ENCODE peak calls at places on chromosomes 7 and 10, in eight cellular contexts. One of them, this sample, is unnamed.

GRCh38 chr7:43119371-43120069 is 7.1 kb downstream of the HECW1 start:
- DNase-seq in heart left ventricle: no peak
- DNase-seq in CD8-positive, alpha-beta memory T cell: no peak
- DNase-seq in HL-60: no peak
- DNase-seq in colonic mucosa: no peak
- DNase-seq in BJ: peak
- DNase-seq in ascending aorta: no peak
- DNase-seq in adipocyte: peak
- DNase-seq in this sample: peak

GRCh38 chr7:3011211-3011852 is 32.3 kb downstream of the CARD11 start:
- DNase-seq in heart left ventricle: no peak
- DNase-seq in CD8-positive, alpha-beta memory T cell: no peak
- DNase-seq in HL-60: no peak
- DNase-seq in colonic mucosa: no peak
- DNase-seq in BJ: no peak
- DNase-seq in ascending aorta: no peak
- DNase-seq in adipocyte: no peak
- DNase-seq in this sample: no peak

GRCh38 chr10:124917168-124917938 is 24.6 kb upstream of the ZRANB1 start:
- DNase-seq in heart left ventricle: peak
- DNase-seq in CD8-positive, alpha-beta memory T cell: peak
- DNase-seq in HL-60: no peak
- DNase-seq in colonic mucosa: peak
- DNase-seq in BJ: no peak
- DNase-seq in ascending aorta: peak
- DNase-seq in adipocyte: peak
- DNase-seq in this sample: no peak

GRCh38 chr7:86926732-86927131 is 132.7 kb downstream of the ELAPOR2 start:
- DNase-seq in heart left ventricle: no peak
- DNase-seq in CD8-positive, alpha-beta memory T cell: peak
- DNase-seq in HL-60: no peak
- DNase-seq in colonic mucosa: peak
- DNase-seq in BJ: no peak
- DNase-seq in ascending aorta: no peak
- DNase-seq in adipocyte: peak
- DNase-seq in this sample: peak

GRCh38 chr7:73869011-73869785 is 8.2 kb downstream of the TMEM270 start:
- DNase-seq in heart left ventricle: no peak
- DNase-seq in CD8-positive, alpha-beta memory T cell: no peak
- DNase-seq in HL-60: no peak
- DNase-seq in colonic mucosa: no peak
- DNase-seq in BJ: no peak
- DNase-seq in ascending aorta: peak
- DNase-seq in adipocyte: no peak
- DNase-seq in this sample: no peak

GRCh38 chr7:113730309-113730955 is 188.4 kb downstream of the PPP1R3A start:
- DNase-seq in heart left ventricle: no peak
- DNase-seq in CD8-positive, alpha-beta memory T cell: no peak
- DNase-seq in HL-60: no peak
- DNase-seq in colonic mucosa: no peak
- DNase-seq in BJ: no peak
- DNase-seq in ascending aorta: no peak
- DNase-seq in adipocyte: peak
- DNase-seq in this sample: peak

GRCh38 chr10:29321656-29322055 is 32.8 kb downstream of the LYZL1 start:
- DNase-seq in heart left ventricle: no peak
- DNase-seq in CD8-positive, alpha-beta memory T cell: no peak
- DNase-seq in HL-60: no peak
- DNase-seq in colonic mucosa: no peak
- DNase-seq in BJ: no peak
- DNase-seq in ascending aorta: no peak
- DNase-seq in adipocyte: no peak
- DNase-seq in this sample: no peak

GRCh38 chr7:151125835-151126481 is 39.7 kb downstream of the AGAP3 start:
- DNase-seq in heart left ventricle: no peak
- DNase-seq in CD8-positive, alpha-beta memory T cell: no peak
- DNase-seq in HL-60: no peak
- DNase-seq in colonic mucosa: peak
- DNase-seq in BJ: no peak
- DNase-seq in ascending aorta: no peak
- DNase-seq in adipocyte: no peak
- DNase-seq in this sample: no peak

GRCh38 chr7:106285801-106286492 is 1.2 kb upstream of the NAMPT start:
- DNase-seq in heart left ventricle: no peak
- DNase-seq in CD8-positive, alpha-beta memory T cell: no peak
- DNase-seq in HL-60: no peak
- DNase-seq in colonic mucosa: no peak
- DNase-seq in BJ: no peak
- DNase-seq in ascending aorta: no peak
- DNase-seq in adipocyte: peak
- DNase-seq in this sample: no peak

GRCh38 chr7:35355911-35356310 is 102.0 kb upstream of the TBX20 start:
- DNase-seq in heart left ventricle: no peak
- DNase-seq in CD8-positive, alpha-beta memory T cell: no peak
- DNase-seq in HL-60: no peak
- DNase-seq in colonic mucosa: no peak
- DNase-seq in BJ: no peak
- DNase-seq in ascending aorta: no peak
- DNase-seq in adipocyte: no peak
- DNase-seq in this sample: no peak

GRCh38 chr7:32891046-32891799 is at the start of gene KBTBD2:
- DNase-seq in heart left ventricle: peak
- DNase-seq in CD8-positive, alpha-beta memory T cell: peak
- DNase-seq in HL-60: peak
- DNase-seq in colonic mucosa: peak
- DNase-seq in BJ: no peak
- DNase-seq in ascending aorta: peak
- DNase-seq in adipocyte: peak
- DNase-seq in this sample: no peak

GRCh38 chr10:17146888-17147287 is 17.3 kb upstream of the CUBN start:
- DNase-seq in heart left ventricle: no peak
- DNase-seq in CD8-positive, alpha-beta memory T cell: no peak
- DNase-seq in HL-60: no peak
- DNase-seq in colonic mucosa: no peak
- DNase-seq in BJ: no peak
- DNase-seq in ascending aorta: no peak
- DNase-seq in adipocyte: no peak
- DNase-seq in this sample: no peak

GRCh38 chr10:67943917-67944316 is 59.5 kb downstream of the SIRT1 start:
- DNase-seq in heart left ventricle: no peak
- DNase-seq in CD8-positive, alpha-beta memory T cell: no peak
- DNase-seq in HL-60: no peak
- DNase-seq in colonic mucosa: no peak
- DNase-seq in BJ: no peak
- DNase-seq in ascending aorta: no peak
- DNase-seq in adipocyte: no peak
- DNase-seq in this sample: no peak

GRCh38 chr7:102215281-102215680 is 71.4 kb upstream of the SH2B2 start:
- DNase-seq in heart left ventricle: no peak
- DNase-seq in CD8-positive, alpha-beta memory T cell: no peak
- DNase-seq in HL-60: no peak
- DNase-seq in colonic mucosa: no peak
- DNase-seq in BJ: no peak
- DNase-seq in ascending aorta: no peak
- DNase-seq in adipocyte: no peak
- DNase-seq in this sample: no peak

GRCh38 chr7:19351756-19352155 is 206.5 kb upstream of the FERD3L start:
- DNase-seq in heart left ventricle: no peak
- DNase-seq in CD8-positive, alpha-beta memory T cell: no peak
- DNase-seq in HL-60: no peak
- DNase-seq in colonic mucosa: no peak
- DNase-seq in BJ: no peak
- DNase-seq in ascending aorta: no peak
- DNase-seq in adipocyte: no peak
- DNase-seq in this sample: no peak

GRCh38 chr7:99840136-99840869 is 12.5 kb downstream of the CYP3A43 start:
- DNase-seq in heart left ventricle: no peak
- DNase-seq in CD8-positive, alpha-beta memory T cell: no peak
- DNase-seq in HL-60: no peak
- DNase-seq in colonic mucosa: no peak
- DNase-seq in BJ: no peak
- DNase-seq in ascending aorta: no peak
- DNase-seq in adipocyte: no peak
- DNase-seq in this sample: no peak

GRCh38 chr10:128044961-128045832 is 81.0 kb downstream of the MKI67 start:
- DNase-seq in heart left ventricle: peak
- DNase-seq in CD8-positive, alpha-beta memory T cell: no peak
- DNase-seq in HL-60: no peak
- DNase-seq in colonic mucosa: no peak
- DNase-seq in BJ: no peak
- DNase-seq in ascending aorta: no peak
- DNase-seq in adipocyte: no peak
- DNase-seq in this sample: no peak

GRCh38 chr10:14125564-14125963 is 205.2 kb downstream of the FRMD4A start:
- DNase-seq in heart left ventricle: no peak
- DNase-seq in CD8-positive, alpha-beta memory T cell: no peak
- DNase-seq in HL-60: no peak
- DNase-seq in colonic mucosa: no peak
- DNase-seq in BJ: no peak
- DNase-seq in ascending aorta: no peak
- DNase-seq in adipocyte: no peak
- DNase-seq in this sample: no peak

GRCh38 chr7:151814400-151814914 is 62.5 kb downstream of the PRKAG2 start:
- DNase-seq in heart left ventricle: peak
- DNase-seq in CD8-positive, alpha-beta memory T cell: no peak
- DNase-seq in HL-60: no peak
- DNase-seq in colonic mucosa: no peak
- DNase-seq in BJ: no peak
- DNase-seq in ascending aorta: no peak
- DNase-seq in adipocyte: peak
- DNase-seq in this sample: no peak

GRCh38 chr7:69403169-69403568 is 195.1 kb upstream of the AUTS2 start:
- DNase-seq in heart left ventricle: no peak
- DNase-seq in CD8-positive, alpha-beta memory T cell: no peak
- DNase-seq in HL-60: no peak
- DNase-seq in colonic mucosa: no peak
- DNase-seq in BJ: no peak
- DNase-seq in ascending aorta: no peak
- DNase-seq in adipocyte: no peak
- DNase-seq in this sample: no peak

GRCh38 chr10:106958591-106959328 is 205.7 kb downstream of the SORCS1 start:
- DNase-seq in heart left ventricle: no peak
- DNase-seq in CD8-positive, alpha-beta memory T cell: no peak
- DNase-seq in HL-60: no peak
- DNase-seq in colonic mucosa: no peak
- DNase-seq in BJ: no peak
- DNase-seq in ascending aorta: no peak
- DNase-seq in adipocyte: no peak
- DNase-seq in this sample: no peak

GRCh38 chr7:1920266-1920681 is 250.2 kb downstream of the ELFN1 start:
- DNase-seq in heart left ventricle: peak
- DNase-seq in CD8-positive, alpha-beta memory T cell: peak
- DNase-seq in HL-60: peak
- DNase-seq in colonic mucosa: no peak
- DNase-seq in BJ: no peak
- DNase-seq in ascending aorta: no peak
- DNase-seq in adipocyte: no peak
- DNase-seq in this sample: no peak
- H3K4me3 ChIP-seq in heart left ventricle: no peak
- H3K4me3 ChIP-seq in CD8-positive, alpha-beta memory T cell: peak
- H3K4me3 ChIP-seq in HL-60: no peak
- H3K4me3 ChIP-seq in colonic mucosa: no peak
- H3K4me3 ChIP-seq in BJ: no peak
- H3K4me3 ChIP-seq in ascending aorta: no peak
- H3K4me3 ChIP-seq in adipocyte: no peak
- H3K4me3 ChIP-seq in this sample: no peak

GRCh38 chr7:66505009-66505408 is 123.7 kb upstream of the KCTD7 start:
- DNase-seq in heart left ventricle: no peak
- DNase-seq in CD8-positive, alpha-beta memory T cell: no peak
- DNase-seq in HL-60: no peak
- DNase-seq in colonic mucosa: no peak
- DNase-seq in BJ: no peak
- DNase-seq in ascending aorta: no peak
- DNase-seq in adipocyte: no peak
- DNase-seq in this sample: no peak

GRCh38 chr7:66507764-66508296 is 120.9 kb upstream of the KCTD7 start:
- DNase-seq in heart left ventricle: peak
- DNase-seq in CD8-positive, alpha-beta memory T cell: no peak
- DNase-seq in HL-60: no peak
- DNase-seq in colonic mucosa: no peak
- DNase-seq in BJ: no peak
- DNase-seq in ascending aorta: no peak
- DNase-seq in adipocyte: no peak
- DNase-seq in this sample: no peak

GRCh38 chr7:66503551-66504031 is 125.1 kb upstream of the KCTD7 start:
- DNase-seq in heart left ventricle: peak
- DNase-seq in CD8-positive, alpha-beta memory T cell: no peak
- DNase-seq in HL-60: no peak
- DNase-seq in colonic mucosa: no peak
- DNase-seq in BJ: no peak
- DNase-seq in ascending aorta: no peak
- DNase-seq in adipocyte: no peak
- DNase-seq in this sample: no peak

GRCh38 chr7:66504131-66504530 is 124.5 kb upstream of the KCTD7 start:
- DNase-seq in heart left ventricle: peak
- DNase-seq in CD8-positive, alpha-beta memory T cell: no peak
- DNase-seq in HL-60: no peak
- DNase-seq in colonic mucosa: no peak
- DNase-seq in BJ: no peak
- DNase-seq in ascending aorta: no peak
- DNase-seq in adipocyte: no peak
- DNase-seq in this sample: no peak

GRCh38 chr7:66505531-66506451 is 122.9 kb upstream of the KCTD7 start:
- DNase-seq in heart left ventricle: peak
- DNase-seq in CD8-positive, alpha-beta memory T cell: peak
- DNase-seq in HL-60: no peak
- DNase-seq in colonic mucosa: no peak
- DNase-seq in BJ: no peak
- DNase-seq in ascending aorta: no peak
- DNase-seq in adipocyte: no peak
- DNase-seq in this sample: no peak
- H3K4me3 ChIP-seq in heart left ventricle: peak
- H3K4me3 ChIP-seq in CD8-positive, alpha-beta memory T cell: no peak
- H3K4me3 ChIP-seq in HL-60: no peak
- H3K4me3 ChIP-seq in colonic mucosa: peak
- H3K4me3 ChIP-seq in BJ: peak
- H3K4me3 ChIP-seq in ascending aorta: peak
- H3K4me3 ChIP-seq in adipocyte: peak
- H3K4me3 ChIP-seq in this sample: peak

GRCh38 chr10:78718032-78718572 is 350.7 kb upstream of the ZMIZ1 start:
- DNase-seq in heart left ventricle: no peak
- DNase-seq in CD8-positive, alpha-beta memory T cell: no peak
- DNase-seq in HL-60: no peak
- DNase-seq in colonic mucosa: no peak
- DNase-seq in BJ: no peak
- DNase-seq in ascending aorta: no peak
- DNase-seq in adipocyte: no peak
- DNase-seq in this sample: no peak
- H3K4me3 ChIP-seq in heart left ventricle: no peak
- H3K4me3 ChIP-seq in CD8-positive, alpha-beta memory T cell: no peak
- H3K4me3 ChIP-seq in HL-60: no peak
- H3K4me3 ChIP-seq in colonic mucosa: no peak
- H3K4me3 ChIP-seq in BJ: no peak
- H3K4me3 ChIP-seq in ascending aorta: no peak
- H3K4me3 ChIP-seq in adipocyte: no peak
- H3K4me3 ChIP-seq in this sample: no peak

DNA sequence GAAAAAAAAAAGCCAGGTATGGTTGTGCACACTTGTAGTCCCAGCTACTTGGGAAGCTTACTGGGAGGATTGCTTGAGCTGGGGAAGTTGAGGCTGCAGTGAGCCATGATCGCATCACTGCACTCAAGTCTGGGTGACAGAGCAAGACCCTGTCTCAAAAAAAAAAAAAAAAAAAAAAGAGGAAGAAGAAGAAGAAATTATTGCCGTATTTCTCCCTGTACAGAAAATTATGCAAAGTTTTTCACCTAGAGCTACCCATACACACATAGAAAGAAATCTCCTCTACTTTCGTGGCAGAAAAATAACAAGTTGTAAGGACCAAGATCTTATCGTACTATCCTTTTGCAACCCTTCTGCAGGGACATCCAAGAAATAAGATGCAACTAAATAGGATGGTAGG is 25.5 kb downstream of the AKR1B1 start:
- DNase-seq in heart left ventricle: no peak
- DNase-seq in CD8-positive, alpha-beta memory T cell: no peak
- DNase-seq in HL-60: no peak
- DNase-seq in colonic mucosa: no peak
- DNase-seq in BJ: no peak
- DNase-seq in ascending aorta: peak
- DNase-seq in adipocyte: no peak
- DNase-seq in this sample: no peak
- H3K4me3 ChIP-seq in heart left ventricle: no peak
- H3K4me3 ChIP-seq in CD8-positive, alpha-beta memory T cell: no peak
- H3K4me3 ChIP-seq in HL-60: no peak
- H3K4me3 ChIP-seq in colonic mucosa: no peak
- H3K4me3 ChIP-seq in BJ: no peak
- H3K4me3 ChIP-seq in ascending aorta: no peak
- H3K4me3 ChIP-seq in adipocyte: no peak
- H3K4me3 ChIP-seq in this sample: no peak

This sample was measured in skeletal muscle cell.